ENCODE peak calls at places on chromosomes 5 and 9, in four cellular contexts. T is NCI-H1105, I is upper lobe of right lung, G is H7. W is an unnamed sample.

GRCh38 chr9:68895741-68896478 is 118.0 kb downstream of the PRKACG start:
- DNase-seq in T (no peak), I (no peak), G (no peak), W (no peak)

GRCh38 chr9:109448223-109448622 is 49.9 kb downstream of the PTPN3 start:
- DNase-seq in T (no peak), I (no peak), G (no peak), W (no peak)

GRCh38 chr9:84970432-84970831 is 300.9 kb downstream of the NTRK2 start:
- DNase-seq in T (no peak), I (no peak), G (no peak), W (no peak)

GRCh38 chr9:108167136-108167900 is 677.7 kb upstream of the KLF4 start:
- DNase-seq in T (no peak), I (no peak), G (no peak), W (no peak)

GRCh38 chr5:56326116-56326515 is 93.0 kb upstream of the ANKRD55 start:
- DNase-seq in T (no peak), I (no peak), G (no peak), W (no peak)

GRCh38 chr9:115032300-115032699 is 85.7 kb downstream of the TNC start:
- DNase-seq in T (no peak), I (no peak), G (no peak), W (no peak)

GRCh38 chr9:134306583-134307222 is 19.6 kb upstream of the RXRA start:
- DNase-seq in T (no peak), I (peak; percentile 44), G (no peak), W (no peak)

GRCh38 chr5:9562101-9562500 is 16.2 kb upstream of the SEMA5A start:
- DNase-seq in T (no peak), I (no peak), G (no peak), W (no peak)

GRCh38 chr5:107726896-107727295 is 56.2 kb upstream of the EFNA5 start:
- DNase-seq in T (no peak), I (no peak), G (no peak), W (no peak)

GRCh38 chr5:78899922-78900362 is 85.2 kb downstream of the ARSB start:
- DNase-seq in T (no peak), I (no peak), G (peak; percentile 69), W (no peak)

GRCh38 chr5:76556511-76557221 is 66.5 kb downstream of the F2RL2 start:
- DNase-seq in T (no peak), I (no peak), G (no peak), W (no peak)

GRCh38 chr5:7218146-7218545 is 177.8 kb upstream of the ADCY2 start:
- DNase-seq in T (no peak), I (no peak), G (no peak), W (no peak)

GRCh38 chr9:5492965-5493364 is 17.4 kb upstream of the PDCD1LG2 start:
- DNase-seq in T (no peak), I (no peak), G (no peak), W (no peak)

GRCh38 chr5:129460951-129461815 is 1.1 kb downstream of the ADAMTS19 start:
- DNase-seq in T (peak; percentile 6), I (peak; percentile 66), G (peak; percentile 78), W (no peak)

GRCh38 chr5:113606298-113607134 is 93.0 kb downstream of the YTHDC2 start:
- DNase-seq in T (peak; percentile 14), I (no peak), G (peak; percentile 51), W (peak; percentile 5)

GRCh38 chr9:115883467-115884329 is 269.9 kb upstream of the PAPPA start:
- DNase-seq in T (peak; percentile 42), I (no peak), G (peak; percentile 4), W (peak; percentile 0)

GRCh38 chr5:90909091-90909503 is 350.5 kb downstream of the ADGRV1 start:
- DNase-seq in T (no peak), I (no peak), G (no peak), W (no peak)

GRCh38 chr5:72507360-72508238 is at the start of gene ZNF366:
- DNase-seq in T (no peak), I (no peak), G (no peak), W (no peak)